ENCODE peak calls at places on chromosomes 2 and 18, in ten cellular contexts. F is Panc1; M is effector memory CD4-positive, alpha-beta T cell; A is activated T-cell treated with anti-CD3 and anti-CD28 coated beads, Interleukin-2, amount 50 U/mL, for 24 hours; P is stimulated activated CD4-positive, alpha-beta T cell treated with anti-CD3 and anti-CD28 coated beads, Interleukin-15, amount 100 ng/mL, for 1 hour; E is ovary; Q is AG20443; H is NCI-H1092; S is NCI-H2029; L is LoVo. U is an unnamed sample.

GRCh38 chr2:145631561-145631960 is 1111.6 kb upstream of the ZEB2 start:
- DNase-seq in S (no peak), H (no peak), P (no peak), E (no peak), Q (peak; percentile 7), L (no peak), F (no peak), A (no peak), M (no peak), U (peak; percentile 18)

GRCh38 chr18:47964086-47964485 is 33.6 kb upstream of the SMAD2 start:
- DNase-seq in H (peak; percentile 47), A (no peak), S (peak; percentile 80), F (no peak), L (no peak), E (no peak), Q (no peak), M (no peak), P (no peak), U (no peak)

GRCh38 chr2:240526521-240526920 is 31.3 kb downstream of the ANKMY1 start:
- DNase-seq in S (no peak), M (no peak), P (no peak), A (no peak), F (no peak), Q (no peak), L (no peak), H (no peak), E (no peak), U (no peak)

GRCh38 chr2:241632478-241633325 is 4.3 kb downstream of the THAP4 start:
- DNase-seq in A (no peak), L (no peak), M (no peak), E (no peak), P (no peak), Q (no peak), H (no peak), F (no peak), S (no peak), U (no peak)

GRCh38 chr2:100535850-100536249 is 26.9 kb upstream of the PDCL3 start:
- DNase-seq in M (no peak), E (no peak), S (no peak), L (no peak), H (no peak), F (no peak), P (no peak), Q (no peak), A (no peak), U (no peak)

GRCh38 chr2:12106440-12107080 is 360.1 kb downstream of the LPIN1 start:
- DNase-seq in M (no peak), P (no peak), S (no peak), A (peak; percentile 46), L (peak; percentile 20), E (peak; percentile 53), F (no peak), H (no peak), Q (peak; percentile 95), U (peak; percentile 97)

GRCh38 chr2:96342085-96342484 is 6.5 kb downstream of the NCAPH start:
- DNase-seq in F (no peak), S (no peak), E (no peak), H (no peak), M (peak; percentile 26), A (no peak), P (peak; percentile 16), Q (peak; percentile 35), L (no peak), U (peak; percentile 49)

GRCh38 chr2:112960230-112960825 is 17.5 kb upstream of the IL36G start:
- DNase-seq in P (no peak), L (no peak), A (no peak), Q (no peak), E (no peak), H (no peak), S (no peak), M (no peak), F (no peak), U (no peak)

GRCh38 chr2:223465793-223466192 is 136.4 kb downstream of the SCG2 start:
- DNase-seq in S (no peak), L (peak; percentile 51), A (no peak), H (no peak), Q (peak; percentile 94), F (no peak), P (no peak), M (no peak), E (peak; percentile 69), U (peak; percentile 98)

GRCh38 chr2:134119117-134119671 is 134.7 kb upstream of the MGAT5 start:
- DNase-seq in M (no peak), E (no peak), S (no peak), L (no peak), H (no peak), A (no peak), P (no peak), Q (no peak), F (no peak), U (no peak)